ENCODE peak calls at places on chromosomes 5 and 9, in ten cellular contexts. H is neural progenitor cell, P is IMR-90, R is AG09309, B is heart left ventricle, A is tibial nerve, K is esophagus muscularis mucosa, V is A549, G is right atrium auricular region, C is fibroblast of mammary gland. Q is an unnamed sample.

GRCh38 chr9:93072383-93072795 is 13.9 kb downstream of the SUSD3 start:
- DNase-seq in H (no peak), P (peak), R (no peak), B (no peak), A (no peak), K (no peak), V (no peak), G (no peak), C (peak), Q (peak)

GRCh38 chr9:36891341-36891811 is 142.7 kb downstream of the PAX5 start:
- DNase-seq in H (no peak), P (no peak), R (no peak), B (no peak), A (no peak), K (no peak), V (no peak), G (no peak), C (peak), Q (no peak)

GRCh38 chr9:128213746-128214497 is 10.7 kb downstream of the DNM1 start:
- DNase-seq in H (no peak), P (no peak), R (no peak), B (no peak), A (no peak), K (no peak), V (no peak), G (no peak), C (no peak), Q (no peak)

GRCh38 chr5:133825631-133826289 is 142.7 kb downstream of the C5orf15 start:
- DNase-seq in H (no peak), P (no peak), R (no peak), B (peak), A (no peak), K (no peak), V (no peak), G (no peak), C (no peak), Q (no peak)

GRCh38 chr9:130982636-130983282 is 26.2 kb upstream of the LAMC3 start:
- DNase-seq in H (no peak), P (no peak), R (no peak), B (no peak), A (no peak), K (no peak), V (no peak), G (no peak), C (no peak), Q (no peak)

GRCh38 chr9:95505676-95506437 is 10.9 kb downstream of the PTCH1 start:
- DNase-seq in H (peak), P (peak), R (no peak), B (peak), A (peak), K (no peak), V (peak), G (no peak), C (peak), Q (peak)

GRCh38 chr9:69905291-69905690 is 84.7 kb downstream of the CFAP95 start:
- DNase-seq in H (no peak), P (peak), R (no peak), B (no peak), A (no peak), K (no peak), V (no peak), G (no peak), C (no peak), Q (no peak)

GRCh38 chr5:136655429-136655828 is 290.1 kb upstream of the TRPC7 start:
- DNase-seq in H (no peak), P (peak), R (no peak), B (no peak), A (no peak), K (no peak), V (peak), G (no peak), C (no peak), Q (peak)

GRCh38 chr9:33179298-33179697 is 12.2 kb upstream of the B4GALT1 start:
- DNase-seq in H (no peak), P (no peak), R (no peak), B (no peak), A (no peak), K (no peak), V (no peak), G (no peak), C (no peak), Q (no peak)

GRCh38 chr5:172529896-172530295 is 75.6 kb upstream of the SH3PXD2B start:
- DNase-seq in H (no peak), P (no peak), R (no peak), B (no peak), A (no peak), K (peak), V (no peak), G (peak), C (no peak), Q (no peak)

GRCh38 chr9:132383462-132383883 is 23.2 kb downstream of the TTF1 start:
- DNase-seq in H (no peak), P (no peak), R (no peak), B (no peak), A (no peak), K (no peak), V (no peak), G (no peak), C (no peak), Q (no peak)

GRCh38 chr9:86807577-86807976 is 139.7 kb downstream of the GAS1 start:
- DNase-seq in H (peak), P (no peak), R (no peak), B (no peak), A (peak), K (no peak), V (no peak), G (peak), C (peak), Q (no peak)

GRCh38 chr9:5336683-5337082 is 3.0 kb downstream of the RLN1 start:
- DNase-seq in H (no peak), P (no peak), R (no peak), B (no peak), A (no peak), K (no peak), V (no peak), G (no peak), C (no peak), Q (no peak)

GRCh38 chr5:147688965-147689364 is 93.6 kb downstream of the JAKMIP2 start:
- DNase-seq in H (no peak), P (no peak), R (no peak), B (peak), A (peak), K (no peak), V (no peak), G (no peak), C (peak), Q (no peak)

GRCh38 chr9:1871486-1872181 is 143.5 kb upstream of the SMARCA2 start:
- DNase-seq in H (peak), P (no peak), R (no peak), B (no peak), A (no peak), K (peak), V (no peak), G (no peak), C (no peak), Q (no peak)

GRCh38 chr5:4228708-4229107 is 633.1 kb downstream of the IRX1 start:
- DNase-seq in H (no peak), P (no peak), R (no peak), B (no peak), A (no peak), K (peak), V (no peak), G (no peak), C (no peak), Q (no peak)

GRCh38 chr9:2390028-2390427 is 231.6 kb upstream of the VLDLR start:
- DNase-seq in H (no peak), P (no peak), R (no peak), B (no peak), A (no peak), K (no peak), V (no peak), G (no peak), C (no peak), Q (no peak)

GRCh38 chr9:94445846-94446245 is 109.0 kb upstream of the PCAT7 start:
- DNase-seq in H (peak), P (no peak), R (no peak), B (no peak), A (no peak), K (no peak), V (no peak), G (no peak), C (no peak), Q (no peak)

GRCh38 chr9:95075700-95076099 is 241.8 kb downstream of the FANCC start:
- DNase-seq in H (no peak), P (no peak), R (no peak), B (no peak), A (no peak), K (no peak), V (no peak), G (peak), C (no peak), Q (no peak)

GRCh38 chr5:42621242-42621641 is 135.4 kb upstream of the CCDC152 start:
- DNase-seq in H (no peak), P (no peak), R (no peak), B (no peak), A (no peak), K (no peak), V (no peak), G (no peak), C (no peak), Q (no peak)

GRCh38 chr5:64074533-64074932 is 91.1 kb upstream of the RNF180 start:
- DNase-seq in H (peak), P (peak), R (peak), B (no peak), A (no peak), K (no peak), V (peak), G (no peak), C (peak), Q (no peak)

GRCh38 chr5:115170924-115171510 is 1.3 kb upstream of the TRIM36 start:
- DNase-seq in H (no peak), P (no peak), R (no peak), B (no peak), A (no peak), K (no peak), V (no peak), G (no peak), C (no peak), Q (no peak)

GRCh38 chr5:96336351-96336985 is 96.6 kb downstream of the PCSK1 start:
- DNase-seq in H (peak), P (peak), R (peak), B (peak), A (peak), K (no peak), V (peak), G (peak), C (peak), Q (peak)

GRCh38 chr9:113654605-113655193 is 191.2 kb downstream of the RGS3 start:
- DNase-seq in H (no peak), P (no peak), R (no peak), B (peak), A (no peak), K (no peak), V (no peak), G (peak), C (peak), Q (peak)

GRCh38 chr9:133822439-133823065 is 84.4 kb upstream of the SARDH start:
- DNase-seq in H (no peak), P (no peak), R (no peak), B (no peak), A (no peak), K (no peak), V (no peak), G (no peak), C (no peak), Q (no peak)
- H3K4me3 ChIP-seq in H (no peak), P (no peak), R (no peak), B (no peak), A (no peak), K (no peak), V (no peak), G (no peak), C (no peak), Q (no peak)

DNA sequence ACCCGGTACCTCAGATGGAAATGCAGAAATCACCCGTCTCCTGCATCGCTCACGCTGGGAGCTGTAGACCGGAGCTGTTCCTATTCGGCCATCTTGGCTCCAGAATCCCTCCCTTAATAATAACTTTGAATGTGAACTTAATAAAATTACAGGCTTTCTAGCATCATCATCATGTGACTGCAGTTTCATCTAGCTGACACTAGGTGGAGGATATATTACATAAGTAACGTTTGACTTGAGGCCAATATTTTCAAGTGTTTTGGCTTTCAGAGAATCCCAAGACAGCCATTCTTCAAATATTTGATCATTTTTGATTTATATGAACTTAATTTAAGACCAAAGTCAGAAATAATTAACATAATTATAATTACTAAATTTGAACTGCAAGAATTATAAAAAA is 474.9 kb upstream of the CDH10 start:
- DNase-seq in H (no peak), P (no peak), R (no peak), B (no peak), A (no peak), K (no peak), V (peak), G (no peak), C (peak), Q (no peak)
- TF ChIP-seq CTCF in H (peak), P (no peak), R (no peak), B (no peak), A (no peak), K (peak), V (no peak), G (no peak), C (peak), Q (no peak)

GRCh38 chr5:178797546-178798105 is 62.1 kb upstream of the ZNF354B start:
- DNase-seq in H (no peak), P (no peak), R (no peak), B (no peak), A (no peak), K (no peak), V (no peak), G (no peak), C (no peak), Q (no peak)
- H3K4me3 ChIP-seq in H (no peak), P (no peak), R (no peak), B (no peak), A (no peak), K (no peak), V (no peak), G (no peak), C (no peak), Q (no peak)

DNA sequence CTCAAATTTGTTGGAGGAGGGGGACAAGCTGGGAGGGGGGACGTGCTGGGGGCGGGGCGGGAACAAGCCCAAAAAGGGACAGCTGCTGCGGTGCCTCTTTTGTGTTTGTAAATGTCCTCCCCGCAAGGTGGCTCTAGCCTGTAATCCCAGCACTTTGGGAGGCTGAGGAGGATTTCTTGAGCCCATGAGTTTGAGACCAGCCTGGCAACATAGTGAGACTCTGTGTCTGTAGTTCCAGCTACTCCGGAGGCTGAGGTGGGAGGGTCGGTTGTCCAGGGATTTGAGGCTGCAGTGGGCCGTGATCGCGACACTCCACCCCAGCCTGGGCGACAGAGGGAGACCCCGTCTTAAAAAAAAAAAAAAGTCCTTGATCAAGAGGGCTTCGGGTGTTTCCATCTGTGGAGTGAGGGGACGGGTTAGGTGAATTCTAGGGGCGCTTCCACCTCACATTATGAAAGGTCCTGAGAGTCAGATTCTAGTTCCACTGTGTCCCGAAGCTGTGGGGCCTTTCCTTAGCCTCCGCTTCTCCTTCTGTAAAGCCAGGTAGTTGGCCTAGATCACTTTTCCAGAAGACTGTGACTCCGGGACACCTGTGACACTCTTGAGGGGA is 779 bp upstream of the CTNNA1 start:
- DNase-seq in H (peak), P (no peak), R (no peak), B (peak), A (no peak), K (no peak), V (peak), G (no peak), C (no peak), Q (peak)
- TF ChIP-seq CTCF in H (peak), P (no peak), R (no peak), B (no peak), A (no peak), K (no peak), V (peak), G (no peak), C (no peak), Q (no peak)

GRCh38 chr5:139638090-139638735 is 9.9 kb upstream of the CXXC5 start:
- DNase-seq in H (peak), P (peak), R (peak), B (peak), A (no peak), K (peak), V (no peak), G (peak), C (peak), Q (peak)
- H3K4me3 ChIP-seq in H (peak), P (no peak), R (peak), B (peak), A (peak), K (peak), V (no peak), G (peak), C (peak), Q (peak)

GRCh38 chr5:154118832-154119442 is 71.6 kb upstream of the GALNT10 start:
- DNase-seq in H (no peak), P (peak), R (no peak), B (no peak), A (no peak), K (no peak), V (no peak), G (no peak), C (peak), Q (no peak)
- TF ChIP-seq CTCF in H (peak), P (no peak), R (no peak), B (no peak), A (no peak), K (no peak), V (no peak), G (no peak), C (no peak), Q (no peak)

GRCh38 chr9:136667217-136667939 is 4.7 kb downstream of the EGFL7 start:
- DNase-seq in H (no peak), P (no peak), R (no peak), B (no peak), A (no peak), K (no peak), V (no peak), G (no peak), C (no peak), Q (no peak)
- H3K4me3 ChIP-seq in H (no peak), P (no peak), R (no peak), B (peak), A (peak), K (peak), V (no peak), G (peak), C (no peak), Q (no peak)

GRCh38 chr5:141889282-141889871 is 11.2 kb upstream of the PCDH1 start:
- DNase-seq in H (no peak), P (no peak), R (no peak), B (no peak), A (no peak), K (no peak), V (peak), G (no peak), C (peak), Q (peak)
- TF ChIP-seq CTCF in H (peak), P (peak), R (peak), B (no peak), A (no peak), K (peak), V (peak), G (no peak), C (peak), Q (peak)

GRCh38 chr5:32710335-32710858 is 724 bp upstream of the NPR3 start:
- DNase-seq in H (peak), P (no peak), R (no peak), B (peak), A (no peak), K (no peak), V (peak), G (no peak), C (peak), Q (no peak)
- H3K4me3 ChIP-seq in H (peak), P (peak), R (peak), B (peak), A (peak), K (peak), V (peak), G (peak), C (peak), Q (peak)

DNA sequence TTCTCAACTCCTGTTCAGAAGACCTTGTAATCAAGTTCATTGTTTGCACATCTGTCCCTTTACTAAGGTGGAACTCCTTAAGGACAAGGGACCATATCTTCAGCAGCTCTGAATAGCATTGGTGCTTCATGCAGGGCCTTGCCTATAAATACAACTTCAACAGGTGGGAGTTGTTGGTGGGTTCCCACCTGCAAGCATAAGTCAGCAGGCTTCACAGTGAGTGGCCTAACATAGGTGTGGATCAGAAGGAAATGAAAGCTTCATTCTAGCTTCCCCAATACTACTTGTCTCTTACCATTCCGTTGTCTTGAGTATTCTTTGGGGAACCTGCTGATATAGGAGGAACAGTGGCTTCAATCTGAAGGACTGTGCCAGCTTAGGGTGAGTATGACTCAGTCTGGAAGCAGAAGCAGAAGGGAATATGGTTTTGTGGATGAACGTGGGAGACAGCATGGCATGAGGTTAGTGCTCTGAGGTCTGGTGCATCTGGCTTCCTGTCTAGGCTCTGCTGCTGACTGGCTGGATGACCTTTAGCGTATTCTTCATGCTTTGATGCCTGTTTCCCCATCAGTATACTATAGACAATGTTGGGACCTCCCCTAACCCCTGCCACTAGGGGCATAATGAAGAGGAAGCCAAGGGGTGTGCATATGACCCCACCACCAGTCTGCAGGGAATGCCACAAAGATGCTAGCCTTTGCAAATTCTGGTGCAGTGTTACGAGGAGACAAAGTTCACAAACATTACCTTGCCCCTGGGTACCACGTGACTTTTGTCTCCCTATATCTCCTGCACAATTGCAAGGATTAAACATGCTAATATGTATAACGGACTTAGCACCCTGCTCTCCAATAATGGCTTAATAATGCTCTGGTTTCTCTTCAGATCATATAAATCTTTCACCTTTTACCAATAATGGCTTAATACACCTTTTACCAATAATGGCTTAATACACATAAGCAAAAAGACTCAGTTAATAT is 192.3 kb downstream of the PALM2AKAP2 start:
- DNase-seq in H (no peak), P (no peak), R (no peak), B (no peak), A (no peak), K (no peak), V (no peak), G (no peak), C (no peak), Q (no peak)
- TF ChIP-seq CTCF in H (peak), P (no peak), R (no peak), B (no peak), A (no peak), K (no peak), V (no peak), G (no peak), C (peak), Q (no peak)

Q was measured in foreskin fibroblast.